ENCODE peak calls at places on chromosomes 12 and 14, in nine cellular contexts. One of them, this sample, is unnamed.
A peak's percentile ranks its signal among the peaks of the same experiment; 100 is the strongest.

GRCh38 chr14:68713782-68714181 is 79.1 kb downstream of the ZFP36L1 start:
- DNase-seq in tibial artery: no peak
- DNase-seq in naive thymus-derived CD4-positive, alpha-beta T cell: no peak
- DNase-seq in transverse colon: no peak
- DNase-seq in mesenchymal stem cell: no peak
- DNase-seq in heart left ventricle: no peak
- DNase-seq in kidney: no peak
- DNase-seq in CD8-positive, alpha-beta T cell: no peak
- DNase-seq in small intestine: no peak
- DNase-seq in this sample: no peak

GRCh38 chr14:101113108-101113612 is 209.6 kb upstream of the RTL1 start:
- DNase-seq in tibial artery: peak; percentile 14
- DNase-seq in naive thymus-derived CD4-positive, alpha-beta T cell: peak; percentile 8
- DNase-seq in transverse colon: no peak
- DNase-seq in mesenchymal stem cell: no peak
- DNase-seq in heart left ventricle: no peak
- DNase-seq in kidney: peak; percentile 23
- DNase-seq in CD8-positive, alpha-beta T cell: no peak
- DNase-seq in small intestine: no peak
- DNase-seq in this sample: peak; percentile 10

GRCh38 chr12:106101798-106102197 is 37.0 kb downstream of the NUAK1 start:
- DNase-seq in tibial artery: no peak
- DNase-seq in naive thymus-derived CD4-positive, alpha-beta T cell: no peak
- DNase-seq in transverse colon: no peak
- DNase-seq in mesenchymal stem cell: no peak
- DNase-seq in heart left ventricle: no peak
- DNase-seq in kidney: no peak
- DNase-seq in CD8-positive, alpha-beta T cell: no peak
- DNase-seq in small intestine: no peak
- DNase-seq in this sample: peak; percentile 65

GRCh38 chr14:59262717-59263469 is 74.4 kb downstream of the DAAM1 start:
- DNase-seq in tibial artery: no peak
- DNase-seq in naive thymus-derived CD4-positive, alpha-beta T cell: no peak
- DNase-seq in transverse colon: peak; percentile 61
- DNase-seq in mesenchymal stem cell: peak; percentile 65
- DNase-seq in heart left ventricle: no peak
- DNase-seq in kidney: no peak
- DNase-seq in CD8-positive, alpha-beta T cell: no peak
- DNase-seq in small intestine: peak; percentile 64
- DNase-seq in this sample: no peak

GRCh38 chr12:27333311-27334009 is 824 bp downstream of the BMAL2 start:
- DNase-seq in tibial artery: peak; percentile 41
- DNase-seq in naive thymus-derived CD4-positive, alpha-beta T cell: no peak
- DNase-seq in transverse colon: peak; percentile 40
- DNase-seq in mesenchymal stem cell: peak; percentile 47
- DNase-seq in heart left ventricle: peak; percentile 40
- DNase-seq in kidney: peak; percentile 75
- DNase-seq in CD8-positive, alpha-beta T cell: peak; percentile 3
- DNase-seq in small intestine: peak; percentile 53
- DNase-seq in this sample: peak; percentile 34

GRCh38 chr14:38994721-38995120 is 108.3 kb downstream of the SEC23A start:
- DNase-seq in tibial artery: no peak
- DNase-seq in naive thymus-derived CD4-positive, alpha-beta T cell: no peak
- DNase-seq in transverse colon: no peak
- DNase-seq in mesenchymal stem cell: no peak
- DNase-seq in heart left ventricle: no peak
- DNase-seq in kidney: no peak
- DNase-seq in CD8-positive, alpha-beta T cell: no peak
- DNase-seq in small intestine: no peak
- DNase-seq in this sample: no peak

GRCh38 chr14:60079723-60080122 is 12.0 kb upstream of the PCNX4 start:
- DNase-seq in tibial artery: no peak
- DNase-seq in naive thymus-derived CD4-positive, alpha-beta T cell: no peak
- DNase-seq in transverse colon: no peak
- DNase-seq in mesenchymal stem cell: peak; percentile 8
- DNase-seq in heart left ventricle: no peak
- DNase-seq in kidney: no peak
- DNase-seq in CD8-positive, alpha-beta T cell: no peak
- DNase-seq in small intestine: no peak
- DNase-seq in this sample: no peak

GRCh38 chr14:52266782-52267181 is 716 bp upstream of the PTGDR start:
- DNase-seq in tibial artery: peak; percentile 27
- DNase-seq in naive thymus-derived CD4-positive, alpha-beta T cell: no peak
- DNase-seq in transverse colon: no peak
- DNase-seq in mesenchymal stem cell: no peak
- DNase-seq in heart left ventricle: no peak
- DNase-seq in kidney: no peak
- DNase-seq in CD8-positive, alpha-beta T cell: no peak
- DNase-seq in small intestine: no peak
- DNase-seq in this sample: no peak

GRCh38 chr14:50116986-50117385 is 614 bp upstream of the VCPKMT start:
- DNase-seq in tibial artery: no peak
- DNase-seq in naive thymus-derived CD4-positive, alpha-beta T cell: no peak
- DNase-seq in transverse colon: no peak
- DNase-seq in mesenchymal stem cell: no peak
- DNase-seq in heart left ventricle: no peak
- DNase-seq in kidney: no peak
- DNase-seq in CD8-positive, alpha-beta T cell: no peak
- DNase-seq in small intestine: peak; percentile 24
- DNase-seq in this sample: no peak

GRCh38 chr14:99231850-99232401 is 40.1 kb downstream of the BCL11B start:
- DNase-seq in tibial artery: no peak
- DNase-seq in naive thymus-derived CD4-positive, alpha-beta T cell: no peak
- DNase-seq in transverse colon: no peak
- DNase-seq in mesenchymal stem cell: no peak
- DNase-seq in heart left ventricle: no peak
- DNase-seq in kidney: no peak
- DNase-seq in CD8-positive, alpha-beta T cell: no peak
- DNase-seq in small intestine: no peak
- DNase-seq in this sample: no peak

GRCh38 chr12:42426733-42427132 is 100.8 kb downstream of the PPHLN1 start:
- DNase-seq in tibial artery: no peak
- DNase-seq in naive thymus-derived CD4-positive, alpha-beta T cell: no peak
- DNase-seq in transverse colon: no peak
- DNase-seq in mesenchymal stem cell: peak; percentile 70
- DNase-seq in heart left ventricle: no peak
- DNase-seq in kidney: no peak
- DNase-seq in CD8-positive, alpha-beta T cell: no peak
- DNase-seq in small intestine: no peak
- DNase-seq in this sample: no peak

GRCh38 chr12:6085841-6086240 is 38.6 kb downstream of the VWF start:
- DNase-seq in tibial artery: peak; percentile 3
- DNase-seq in naive thymus-derived CD4-positive, alpha-beta T cell: no peak
- DNase-seq in transverse colon: no peak
- DNase-seq in mesenchymal stem cell: no peak
- DNase-seq in heart left ventricle: no peak
- DNase-seq in kidney: no peak
- DNase-seq in CD8-positive, alpha-beta T cell: no peak
- DNase-seq in small intestine: no peak
- DNase-seq in this sample: no peak

GRCh38 chr12:132503611-132504204 is 13.8 kb downstream of the FBRSL1 start:
- DNase-seq in tibial artery: no peak
- DNase-seq in naive thymus-derived CD4-positive, alpha-beta T cell: no peak
- DNase-seq in transverse colon: no peak
- DNase-seq in mesenchymal stem cell: no peak
- DNase-seq in heart left ventricle: no peak
- DNase-seq in kidney: no peak
- DNase-seq in CD8-positive, alpha-beta T cell: no peak
- DNase-seq in small intestine: no peak
- DNase-seq in this sample: no peak

GRCh38 chr12:130484221-130484620 is 146.5 kb downstream of the PIWIL1 start:
- DNase-seq in tibial artery: no peak
- DNase-seq in naive thymus-derived CD4-positive, alpha-beta T cell: no peak
- DNase-seq in transverse colon: no peak
- DNase-seq in mesenchymal stem cell: no peak
- DNase-seq in heart left ventricle: no peak
- DNase-seq in kidney: peak; percentile 61
- DNase-seq in CD8-positive, alpha-beta T cell: no peak
- DNase-seq in small intestine: no peak
- DNase-seq in this sample: no peak

GRCh38 chr12:92945659-92946220 is 16.6 kb upstream of the EEA1 start:
- DNase-seq in tibial artery: no peak
- DNase-seq in naive thymus-derived CD4-positive, alpha-beta T cell: no peak
- DNase-seq in transverse colon: no peak
- DNase-seq in mesenchymal stem cell: no peak
- DNase-seq in heart left ventricle: no peak
- DNase-seq in kidney: no peak
- DNase-seq in CD8-positive, alpha-beta T cell: no peak
- DNase-seq in small intestine: peak; percentile 63
- DNase-seq in this sample: no peak

DNA sequence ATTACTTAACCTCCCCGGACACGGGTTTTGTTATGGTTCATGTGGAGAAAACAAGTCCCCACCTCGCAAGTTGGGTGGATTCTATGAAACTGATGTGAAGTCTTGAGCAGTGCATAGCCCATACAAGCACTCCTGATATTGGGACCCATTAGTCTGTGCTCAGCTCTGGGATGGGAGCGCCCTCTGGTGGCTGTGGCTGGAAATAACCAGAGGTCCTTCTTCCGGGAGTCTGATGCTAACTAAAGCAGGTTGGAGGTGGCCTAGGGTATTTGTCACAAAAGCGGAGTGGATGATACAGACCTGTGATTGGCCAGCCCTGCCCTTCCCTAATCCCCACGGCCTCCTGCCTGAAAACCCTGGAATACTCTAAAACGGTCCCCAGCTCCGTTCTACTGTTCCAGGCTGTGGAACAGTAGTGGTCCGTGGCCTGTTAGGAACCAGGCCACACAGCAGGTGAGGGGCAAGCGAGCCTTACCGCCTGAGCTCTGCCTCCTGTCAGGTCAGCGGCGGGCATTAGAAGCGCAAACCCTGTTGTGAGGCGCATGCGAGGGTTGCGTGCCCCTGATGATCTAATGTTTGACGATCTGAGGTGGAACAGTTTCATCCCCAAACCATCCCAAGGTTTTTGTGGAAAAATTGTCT is 6.4 kb downstream of the SLC48A1 start:
- DNase-seq in tibial artery: peak; percentile 92
- DNase-seq in naive thymus-derived CD4-positive, alpha-beta T cell: peak; percentile 93
- DNase-seq in transverse colon: peak; percentile 91
- DNase-seq in mesenchymal stem cell: peak; percentile 84
- DNase-seq in heart left ventricle: peak; percentile 84
- DNase-seq in kidney: peak; percentile 95
- DNase-seq in CD8-positive, alpha-beta T cell: peak; percentile 91
- DNase-seq in small intestine: peak; percentile 85
- DNase-seq in this sample: peak; percentile 94
- H3K4me1 ChIP-seq in tibial artery: peaks cover 51% of the 10 kb centered on the region
- H3K4me1 ChIP-seq in naive thymus-derived CD4-positive, alpha-beta T cell: no peaks in the 10 kb centered on the region
- H3K4me1 ChIP-seq in transverse colon: peaks cover 36% of the 10 kb centered on the region
- H3K4me1 ChIP-seq in mesenchymal stem cell: peaks cover 42% of the 10 kb centered on the region
- H3K4me1 ChIP-seq in heart left ventricle: peaks cover under 1% of the 10 kb centered on the region
- H3K4me1 ChIP-seq in kidney: peaks cover 34% of the 10 kb centered on the region
- H3K4me1 ChIP-seq in CD8-positive, alpha-beta T cell: peaks cover 8% of the 10 kb centered on the region
- H3K4me1 ChIP-seq in small intestine: no peaks in the 10 kb centered on the region
- H3K4me1 ChIP-seq in this sample: peaks cover 46% of the 10 kb centered on the region

GRCh38 chr12:94686834-94687628 is 36.7 kb upstream of the TMCC3 start:
- DNase-seq in tibial artery: no peak
- DNase-seq in naive thymus-derived CD4-positive, alpha-beta T cell: no peak
- DNase-seq in transverse colon: no peak
- DNase-seq in mesenchymal stem cell: no peak
- DNase-seq in heart left ventricle: no peak
- DNase-seq in kidney: no peak
- DNase-seq in CD8-positive, alpha-beta T cell: no peak
- DNase-seq in small intestine: no peak
- DNase-seq in this sample: no peak

GRCh38 chr12:94694732-94695131 is 44.4 kb upstream of the TMCC3 start:
- DNase-seq in tibial artery: no peak
- DNase-seq in naive thymus-derived CD4-positive, alpha-beta T cell: no peak
- DNase-seq in transverse colon: no peak
- DNase-seq in mesenchymal stem cell: no peak
- DNase-seq in heart left ventricle: no peak
- DNase-seq in kidney: no peak
- DNase-seq in CD8-positive, alpha-beta T cell: no peak
- DNase-seq in small intestine: no peak
- DNase-seq in this sample: no peak

GRCh38 chr12:94689002-94689645 is 38.8 kb upstream of the TMCC3 start:
- DNase-seq in tibial artery: no peak
- DNase-seq in naive thymus-derived CD4-positive, alpha-beta T cell: no peak
- DNase-seq in transverse colon: no peak
- DNase-seq in mesenchymal stem cell: peak; percentile 54
- DNase-seq in heart left ventricle: no peak
- DNase-seq in kidney: no peak
- DNase-seq in CD8-positive, alpha-beta T cell: no peak
- DNase-seq in small intestine: no peak
- DNase-seq in this sample: no peak

GRCh38 chr12:94690199-94690695 is 39.9 kb upstream of the TMCC3 start:
- DNase-seq in tibial artery: no peak
- DNase-seq in naive thymus-derived CD4-positive, alpha-beta T cell: no peak
- DNase-seq in transverse colon: no peak
- DNase-seq in mesenchymal stem cell: peak; percentile 34
- DNase-seq in heart left ventricle: no peak
- DNase-seq in kidney: no peak
- DNase-seq in CD8-positive, alpha-beta T cell: no peak
- DNase-seq in small intestine: no peak
- DNase-seq in this sample: no peak

DNA sequence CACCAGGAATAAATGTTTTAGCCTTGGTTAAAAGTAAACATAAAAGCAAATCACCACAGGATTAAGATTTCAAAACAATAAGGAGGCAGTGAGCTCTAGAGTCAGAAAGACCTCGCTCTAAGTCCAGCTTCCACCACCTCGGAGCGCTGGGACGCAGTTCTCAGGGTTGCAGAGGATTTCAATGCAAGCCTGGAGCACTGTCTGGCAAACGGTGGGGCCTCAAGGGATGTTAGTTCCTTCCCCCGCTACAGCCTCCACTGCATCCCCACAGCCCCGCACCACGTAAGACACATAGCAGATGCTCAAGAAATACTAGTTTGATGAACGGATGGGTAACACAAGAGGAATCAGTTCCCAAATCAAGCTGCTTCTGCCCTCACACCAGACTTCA is 39.3 kb upstream of the TMCC3 start:
- DNase-seq in tibial artery: no peak
- DNase-seq in naive thymus-derived CD4-positive, alpha-beta T cell: no peak
- DNase-seq in transverse colon: no peak
- DNase-seq in mesenchymal stem cell: no peak
- DNase-seq in heart left ventricle: no peak
- DNase-seq in kidney: no peak
- DNase-seq in CD8-positive, alpha-beta T cell: no peak
- DNase-seq in small intestine: no peak
- DNase-seq in this sample: peak; percentile 23
- H3K27ac ChIP-seq in tibial artery: peak overlapping the region; percentile 73
- H3K27ac ChIP-seq in naive thymus-derived CD4-positive, alpha-beta T cell: no peak overlapping the region
- H3K27ac ChIP-seq in transverse colon: peak overlapping the region; percentile 28
- H3K27ac ChIP-seq in mesenchymal stem cell: no peak overlapping the region
- H3K27ac ChIP-seq in heart left ventricle: peak overlapping the region; percentile 44
- H3K27ac ChIP-seq in kidney: no peak overlapping the region
- H3K27ac ChIP-seq in CD8-positive, alpha-beta T cell: no peak overlapping the region
- H3K27ac ChIP-seq in small intestine: no peak overlapping the region
- H3K27ac ChIP-seq in this sample: peak overlapping the region; percentile 60

GRCh38 chr14:43649508-43649907 is 857.6 kb downstream of the FSCB start:
- DNase-seq in tibial artery: no peak
- DNase-seq in naive thymus-derived CD4-positive, alpha-beta T cell: no peak
- DNase-seq in transverse colon: no peak
- DNase-seq in mesenchymal stem cell: no peak
- DNase-seq in heart left ventricle: no peak
- DNase-seq in kidney: no peak
- DNase-seq in CD8-positive, alpha-beta T cell: no peak
- DNase-seq in small intestine: no peak
- DNase-seq in this sample: no peak
- H3K4me1 ChIP-seq in tibial artery: no peaks in the 10 kb centered on the region
- H3K4me1 ChIP-seq in naive thymus-derived CD4-positive, alpha-beta T cell: no peaks in the 10 kb centered on the region
- H3K4me1 ChIP-seq in transverse colon: no peaks in the 10 kb centered on the region
- H3K4me1 ChIP-seq in mesenchymal stem cell: no peaks in the 10 kb centered on the region
- H3K4me1 ChIP-seq in heart left ventricle: no peaks in the 10 kb centered on the region
- H3K4me1 ChIP-seq in kidney: no peaks in the 10 kb centered on the region
- H3K4me1 ChIP-seq in CD8-positive, alpha-beta T cell: no peaks in the 10 kb centered on the region
- H3K4me1 ChIP-seq in small intestine: no peaks in the 10 kb centered on the region
- H3K4me1 ChIP-seq in this sample: no peaks in the 10 kb centered on the region

GRCh38 chr12:121849660-121850059 is 9.0 kb downstream of the HPD start:
- DNase-seq in tibial artery: no peak
- DNase-seq in naive thymus-derived CD4-positive, alpha-beta T cell: no peak
- DNase-seq in transverse colon: no peak
- DNase-seq in mesenchymal stem cell: no peak
- DNase-seq in heart left ventricle: no peak
- DNase-seq in kidney: no peak
- DNase-seq in CD8-positive, alpha-beta T cell: no peak
- DNase-seq in small intestine: no peak
- DNase-seq in this sample: no peak
- H3K27ac ChIP-seq in tibial artery: no peak overlapping the region
- H3K27ac ChIP-seq in naive thymus-derived CD4-positive, alpha-beta T cell: no peak overlapping the region
- H3K27ac ChIP-seq in transverse colon: no peak overlapping the region
- H3K27ac ChIP-seq in mesenchymal stem cell: no peak overlapping the region
- H3K27ac ChIP-seq in heart left ventricle: no peak overlapping the region
- H3K27ac ChIP-seq in kidney: no peak overlapping the region
- H3K27ac ChIP-seq in CD8-positive, alpha-beta T cell: no peak overlapping the region
- H3K27ac ChIP-seq in small intestine: no peak overlapping the region
- H3K27ac ChIP-seq in this sample: no peak overlapping the region

This sample was measured in testis.